ENCODE peak calls at places on chromosomes 7 and 10, in seven cellular contexts. H is effector memory CD4-positive, alpha-beta T cell; S is MM.1S; Y is mesendoderm; D is IMR-90; U is GM12878; B is Peyer's patch. I is an unnamed sample.

GRCh38 chr10:110993024-110993693 is 73.8 kb downstream of the SHOC2 start:
- DNase-seq in H (no peak), S (peak; percentile 13), Y (no peak), B (no peak), D (peak; percentile 91), U (peak; percentile 13), I (peak; percentile 70)

GRCh38 chr7:50812847-50813475 is 30.3 kb upstream of the GRB10 start:
- DNase-seq in H (no peak), Y (peak; percentile 46), B (no peak), S (no peak), U (no peak), D (peak; percentile 70), I (no peak)

GRCh38 chr10:68876246-68876918 is 24.7 kb upstream of the DDX50 start:
- DNase-seq in Y (no peak), B (no peak), S (no peak), U (no peak), D (peak; percentile 10), H (no peak), I (no peak)

GRCh38 chr10:132848951-132849545 is 63.1 kb upstream of the NKX6-2 start:
- DNase-seq in S (no peak), U (no peak), Y (no peak), H (no peak), D (no peak), B (no peak), I (no peak)

GRCh38 chr7:22675436-22675835 is 51.6 kb upstream of the IL6 start:
- DNase-seq in S (no peak), Y (no peak), U (no peak), D (no peak), B (no peak), H (no peak), I (no peak)

GRCh38 chr10:28991738-28992270 is 297.1 kb upstream of the LYZL1 start:
- DNase-seq in S (peak; percentile 14), B (no peak), U (no peak), D (peak; percentile 53), Y (peak; percentile 88), H (no peak), I (peak; percentile 25)

GRCh38 chr10:16116404-16117304 is 256.3 kb upstream of the MINDY3 start:
- DNase-seq in B (no peak), H (no peak), S (peak; percentile 22), U (peak; percentile 3), D (no peak), Y (peak; percentile 62), I (no peak)

GRCh38 chr7:77327067-77327931 is 88.8 kb downstream of the GSAP start:
- DNase-seq in B (no peak), D (peak; percentile 91), S (peak; percentile 49), H (no peak), U (no peak), Y (peak; percentile 54), I (no peak)

GRCh38 chr10:87671416-87671815 is 11.7 kb downstream of the PAPSS2 start:
- DNase-seq in H (no peak), B (no peak), Y (no peak), D (peak; percentile 67), S (no peak), U (no peak), I (no peak)

GRCh38 chr7:54419209-54419608 is 123.0 kb upstream of the VSTM2A start:
- DNase-seq in D (no peak), Y (no peak), U (no peak), H (no peak), B (no peak), S (no peak), I (no peak)

GRCh38 chr7:100573691-100574361 is at the start of gene SAP25:
- DNase-seq in Y (no peak), U (no peak), S (no peak), B (no peak), D (no peak), H (no peak), I (no peak)

GRCh38 chr10:122007415-122007814 is 18.5 kb downstream of the TACC2 start:
- DNase-seq in Y (no peak), S (no peak), U (no peak), B (no peak), D (no peak), H (no peak), I (no peak)

GRCh38 chr7:108650487-108650886 is 80.8 kb downstream of the DNAJB9 start:
- DNase-seq in U (no peak), Y (no peak), H (no peak), B (no peak), D (peak; percentile 29), S (no peak), I (no peak)

GRCh38 chr7:102288285-102288930 is 1.7 kb downstream of the SH2B2 start:
- DNase-seq in Y (peak; percentile 23), U (no peak), H (no peak), B (peak; percentile 61), D (no peak), S (peak; percentile 46), I (no peak)

GRCh38 chr7:86926732-86927131 is 132.7 kb downstream of the ELAPOR2 start:
- DNase-seq in U (no peak), B (peak; percentile 20), D (peak; percentile 41), S (peak; percentile 40), H (peak; percentile 12), Y (peak; percentile 69), I (peak; percentile 33)

GRCh38 chr7:159008055-159008405 is 136.6 kb downstream of the VIPR2 start:
- DNase-seq in D (no peak), S (no peak), Y (no peak), B (no peak), H (no peak), U (no peak), I (no peak)

GRCh38 chr7:33705333-33705833 is 200.0 kb upstream of the BMPER start:
- DNase-seq in H (no peak), S (no peak), U (no peak), D (no peak), B (no peak), Y (peak; percentile 96), I (no peak)

GRCh38 chr7:87414400-87415188 is 60.9 kb downstream of the ABCB4 start:
- DNase-seq in U (no peak), D (peak; percentile 72), H (no peak), B (no peak), S (no peak), Y (peak; percentile 15), I (no peak)

GRCh38 chr10:115921795-115922194 is 351.2 kb downstream of the GFRA1 start:
- DNase-seq in H (no peak), S (no peak), B (no peak), U (no peak), Y (no peak), D (peak; percentile 19), I (no peak)

GRCh38 chr7:74064696-74065095 is 18.9 kb upstream of the LIMK1 start:
- DNase-seq in B (no peak), Y (no peak), S (no peak), U (no peak), H (no peak), D (no peak), I (no peak)

GRCh38 chr10:94571528-94571927 is 25.9 kb downstream of the HELLS start:
- DNase-seq in D (peak; percentile 58), Y (no peak), H (no peak), U (no peak), B (no peak), S (no peak), I (no peak)

GRCh38 chr7:148909560-148909959 is 25.5 kb upstream of the EZH2 start:
- DNase-seq in H (no peak), D (no peak), U (no peak), B (no peak), S (no peak), Y (no peak), I (no peak)

GRCh38 chr7:119377-120163 is 72.8 kb upstream of the FAM20C start:
- DNase-seq in H (no peak), B (peak; percentile 14), Y (no peak), U (no peak), D (no peak), S (no peak), I (no peak)

DNA sequence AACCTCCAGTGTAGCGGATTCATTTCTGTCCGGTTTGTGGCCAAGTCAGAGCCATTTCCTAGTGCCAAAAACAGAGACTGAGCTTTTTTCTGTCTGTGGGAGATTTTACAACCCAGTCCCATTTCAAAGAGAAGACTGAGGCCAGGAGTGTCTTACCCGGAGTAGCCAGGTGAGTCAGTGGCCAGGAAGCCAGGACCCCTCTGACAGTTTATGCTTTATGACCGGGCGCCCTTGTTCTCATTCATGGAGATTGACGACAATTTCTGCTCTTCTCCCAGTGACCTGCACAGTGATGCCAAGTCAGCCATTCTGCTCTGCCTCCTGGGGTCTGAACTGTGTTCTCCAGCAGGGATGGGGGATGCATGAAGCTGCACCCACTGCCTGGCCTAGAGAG is 681 bp upstream of the INMT start:
- DNase-seq in H (no peak), Y (no peak), D (no peak), U (no peak), B (no peak), S (no peak), I (no peak)
- H3K4me3 ChIP-seq in H (no peak overlapping the region), Y (no peak overlapping the region), D (no peak overlapping the region), U (no peak overlapping the region), B (no peak overlapping the region), S (no peak overlapping the region), I (no peak overlapping the region)

GRCh38 chr7:116113310-116113709 is 82.7 kb upstream of the TFEC start:
- DNase-seq in B (no peak), S (no peak), Y (no peak), U (no peak), D (no peak), H (no peak), I (no peak)
- H3K27ac ChIP-seq in B (no peak overlapping the region), S (no peak overlapping the region), Y (no peak overlapping the region), U (no peak overlapping the region), D (no peak overlapping the region), H (no peak overlapping the region), I (no peak overlapping the region)

GRCh38 chr10:6139470-6139869 is 50.6 kb downstream of the RBM17 start:
- DNase-seq in H (no peak), S (no peak), U (no peak), Y (no peak), D (no peak), B (no peak), I (no peak)

GRCh38 chr10:6142644-6143043 is 53.8 kb downstream of the RBM17 start:
- DNase-seq in D (no peak), S (no peak), Y (no peak), H (no peak), B (no peak), U (no peak), I (no peak)

GRCh38 chr10:6140141-6140841 is 51.5 kb downstream of the RBM17 start:
- DNase-seq in H (peak; percentile 69), D (no peak), S (no peak), Y (peak; percentile 40), U (no peak), B (peak; percentile 71), I (peak; percentile 57)

GRCh38 chr10:6141296-6142151 is 52.7 kb downstream of the RBM17 start:
- DNase-seq in D (peak; percentile 92), Y (no peak), U (peak; percentile 73), S (peak; percentile 48), H (no peak), B (peak; percentile 48), I (no peak)

DNA sequence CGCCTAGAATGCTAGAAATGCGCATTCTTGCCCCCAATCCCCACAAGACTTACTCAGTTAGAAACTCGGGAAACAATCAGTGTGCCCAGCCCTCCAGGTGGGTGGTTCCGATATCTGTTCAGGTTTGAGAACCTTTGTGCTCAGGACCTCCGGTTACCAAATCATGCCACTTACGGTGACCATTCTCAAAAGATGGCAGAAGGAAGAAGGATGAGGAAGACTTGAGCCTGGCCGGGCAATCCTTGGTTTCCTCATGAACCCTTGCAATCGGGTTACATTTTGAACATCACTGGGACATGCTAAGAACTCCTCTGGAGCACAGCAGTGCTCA is 52.1 kb downstream of the RBM17 start:
- DNase-seq in H (no peak), D (no peak), Y (no peak), S (no peak), U (no peak), B (no peak), I (no peak)
- H3K4me3 ChIP-seq in H (peak overlapping the region; percentile 63), D (peak overlapping the region; percentile 54), Y (no peak overlapping the region), S (peak overlapping the region; percentile 65), U (peak overlapping the region; percentile 52), B (peak overlapping the region; percentile 33), I (peak overlapping the region; percentile 46)

GRCh38 chr10:31063839-31064238 is 32.2 kb upstream of the ZNF438 start:
- DNase-seq in U (no peak), D (no peak), Y (no peak), S (no peak), B (no peak), H (no peak), I (no peak)
- H3K27ac ChIP-seq in U (no peak overlapping the region), D (peak overlapping the region; percentile 76), Y (no peak overlapping the region), S (no peak overlapping the region), B (no peak overlapping the region), H (no peak overlapping the region), I (no peak overlapping the region)

I was measured in naive thymus-derived CD4-positive, alpha-beta T cell.